ENCODE peak calls at places on chromosome 13, in ten cellular contexts. B is tibial nerve; D is CD8-positive, alpha-beta T cell; J is endothelial cell of umbilical vein; Y is psoas muscle; E is transverse colon; T is heart left ventricle; F is H9; A is PC-3; C is hepatocyte. W is an unnamed sample. For H3K9me3 and H3K27me3, the result is how much of the 10 kb centered on the place peaks cover.

GRCh38 chr13:75258159-75258782 is 223.7 kb downstream of the TBC1D4 start:
- DNase-seq in T (no peak), C (peak), F (no peak), D (no peak), J (peak), B (no peak), E (no peak), Y (no peak), A (peak), W (no peak)

GRCh38 chr13:113967206-113967720 is 6.6 kb downstream of the C13orf46 start:
- DNase-seq in A (no peak), D (no peak), J (no peak), E (no peak), Y (peak), T (no peak), C (no peak), F (no peak), B (no peak), W (no peak)

GRCh38 chr13:81304121-81304659 is 963.3 kb upstream of the SPRY2 start:
- DNase-seq in A (peak), D (no peak), J (no peak), B (no peak), T (no peak), C (no peak), E (no peak), Y (no peak), F (no peak), W (no peak)

GRCh38 chr13:41930154-41930553 is 30.8 kb downstream of the VWA8 start:
- DNase-seq in A (no peak), T (no peak), J (no peak), E (no peak), D (no peak), C (no peak), F (no peak), B (no peak), Y (no peak), W (no peak)

GRCh38 chr13:33524086-33524485 is 238.5 kb upstream of the STARD13 start:
- DNase-seq in T (no peak), D (no peak), F (no peak), E (no peak), B (no peak), J (peak), A (peak), Y (no peak), C (no peak), W (no peak)

GRCh38 chr13:79445968-79446645 is 34.8 kb upstream of the NDFIP2 start:
- DNase-seq in C (no peak), Y (no peak), J (no peak), A (no peak), D (no peak), F (peak), B (no peak), T (no peak), E (no peak), W (no peak)

GRCh38 chr13:33686772-33687480 is 131.0 kb upstream of the RFC3 start:
- DNase-seq in J (no peak), B (no peak), E (no peak), Y (no peak), F (no peak), D (no peak), T (no peak), A (no peak), C (no peak), W (no peak)

GRCh38 chr13:23881408-23881785 is 7.8 kb downstream of the MIPEP start:
- DNase-seq in E (no peak), Y (no peak), A (no peak), J (no peak), F (no peak), B (no peak), D (no peak), C (no peak), T (no peak), W (no peak)

GRCh38 chr13:88085036-88085435 is 413.9 kb downstream of the SLITRK5 start:
- DNase-seq in E (no peak), B (no peak), C (no peak), A (no peak), J (no peak), T (no peak), D (no peak), Y (no peak), F (no peak), W (no peak)

GRCh38 chr13:33349996-33350826 is 64.7 kb upstream of the STARD13 start:
- DNase-seq in T (peak), C (peak), A (peak), F (peak), J (peak), E (peak), D (no peak), B (peak), Y (peak), W (no peak)

GRCh38 chr13:36531746-36532486 is 99.6 kb downstream of the CCNA1 start:
- DNase-seq in C (no peak), B (peak), A (peak), F (no peak), J (peak), E (no peak), T (no peak), D (no peak), Y (no peak), W (no peak)

GRCh38 chr13:54449922-54450321 is 1421.3 kb downstream of the OLFM4 start:
- DNase-seq in D (no peak), C (no peak), B (no peak), F (no peak), J (no peak), A (peak), Y (no peak), E (no peak), T (no peak), W (no peak)

GRCh38 chr13:101919541-101920306 is 467.2 kb downstream of the ITGBL1 start:
- DNase-seq in B (no peak), E (no peak), J (peak), F (peak), D (no peak), T (peak), C (peak), A (no peak), Y (no peak), W (no peak)

GRCh38 chr13:25180450-25180794 is 8.3 kb upstream of the AMER2 start:
- DNase-seq in F (no peak), E (no peak), J (no peak), A (no peak), C (no peak), Y (no peak), D (no peak), B (no peak), T (no peak), W (no peak)
- H3K9me3 ChIP-seq in F (under half), E (under half), J (under half), A (under half), C (under half), Y (under half), D (under half), B (under half), T (under half), W (under half)

DNA sequence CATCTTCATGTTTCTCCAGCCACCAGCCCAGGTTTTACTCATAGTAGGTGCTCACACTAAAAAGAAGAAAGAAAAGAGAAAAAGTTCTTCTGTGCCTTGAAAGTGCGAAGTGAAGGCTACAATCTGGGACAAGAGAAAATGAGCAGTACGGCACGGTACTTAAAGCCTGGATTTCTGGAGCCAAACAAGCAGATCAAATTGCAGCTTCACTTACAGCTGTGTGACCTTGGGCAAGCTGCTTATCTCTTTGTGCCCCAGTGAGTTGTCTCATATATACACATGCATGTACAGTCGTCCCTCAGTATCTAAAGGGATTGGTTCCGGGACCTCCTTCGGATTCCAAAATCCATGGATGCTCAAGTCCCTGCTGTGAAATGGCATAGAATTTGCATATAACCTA is 41.8 kb downstream of the GSX1 start:
- DNase-seq in F (no peak), C (no peak), A (no peak), B (no peak), D (no peak), E (no peak), J (no peak), T (no peak), Y (no peak), W (no peak)
- H3K27me3 ChIP-seq in F (under half), C (under half), A (under half), B (half or more), D (under half), E (half or more), J (under half), T (half or more), Y (under half), W (under half)

GRCh38 chr13:27288397-27288796 is 17.8 kb downstream of the RASL11A start:
- DNase-seq in D (no peak), A (no peak), T (no peak), Y (no peak), J (no peak), B (no peak), E (no peak), C (no peak), F (peak), W (no peak)

GRCh38 chr13:27293873-27294515 is 23.4 kb downstream of the RASL11A start:
- DNase-seq in A (no peak), Y (no peak), C (no peak), E (no peak), T (no peak), F (no peak), J (no peak), D (peak), B (no peak), W (peak)

GRCh38 chr13:27290715-27291114 is 20.1 kb downstream of the RASL11A start:
- DNase-seq in J (no peak), Y (no peak), B (no peak), D (no peak), F (peak), T (no peak), C (no peak), E (no peak), A (no peak), W (no peak)

GRCh38 chr13:27293051-27293691 is 22.5 kb downstream of the RASL11A start:
- DNase-seq in J (no peak), C (no peak), B (no peak), A (no peak), T (no peak), Y (no peak), D (no peak), E (no peak), F (no peak), W (peak)

DNA sequence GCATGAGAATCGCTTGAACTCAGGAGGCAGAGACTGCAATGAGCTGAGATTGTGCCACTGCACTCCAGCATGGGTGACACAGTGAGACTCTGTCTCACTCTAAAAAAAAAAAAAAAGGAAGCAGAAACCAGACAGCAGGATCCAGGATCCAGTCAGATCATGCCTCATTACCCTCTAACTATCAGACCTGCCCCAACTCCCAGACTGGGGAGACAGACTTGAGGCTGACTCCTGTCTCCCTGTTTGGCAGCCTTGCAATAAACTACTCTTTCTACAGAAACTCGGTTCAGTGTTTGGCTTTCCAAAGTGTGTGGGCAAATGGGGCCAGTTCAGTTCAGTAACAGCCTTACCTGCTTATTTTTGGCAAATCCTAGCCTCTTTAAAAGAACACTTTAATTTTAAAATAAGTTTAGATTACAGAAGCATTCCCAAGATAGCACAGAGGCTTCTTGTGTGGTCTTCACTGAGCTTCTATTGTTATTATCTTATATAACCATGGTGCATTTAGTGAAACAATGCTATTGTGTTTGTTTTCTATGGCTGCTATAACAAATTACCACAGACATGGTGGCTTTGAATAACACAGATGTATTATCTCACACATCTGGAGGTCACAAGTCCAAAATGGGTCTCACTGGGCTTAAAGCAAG is 18.5 kb downstream of the RASL11A start:
- DNase-seq in J (no peak), D (no peak), A (no peak), C (no peak), E (no peak), B (no peak), T (no peak), F (peak), Y (no peak), W (no peak)
- TF ChIP-seq CTCF in J (no peak), D (no peak), A (no peak), C (no peak), E (no peak), B (no peak), T (no peak), F (no peak), Y (no peak), W (no peak)

GRCh38 chr13:40304391-40304790 is 362.1 kb downstream of the FOXO1 start:
- DNase-seq in A (no peak), Y (no peak), E (no peak), T (no peak), B (no peak), F (no peak), J (no peak), D (no peak), C (no peak), W (no peak)
- H3K9me3 ChIP-seq in A (under half), Y (under half), E (under half), T (under half), B (under half), F (under half), J (under half), D (under half), C (under half), W (under half)

GRCh38 chr13:99974296-99974938 is 2.9 kb upstream of the ZIC5 start:
- DNase-seq in C (no peak), F (peak), Y (no peak), T (no peak), E (no peak), A (no peak), J (no peak), D (no peak), B (no peak), W (no peak)

GRCh38 chr13:99974939-99975561 is 3.5 kb upstream of the ZIC5 start:
- DNase-seq in B (no peak), F (peak), T (no peak), J (no peak), A (no peak), C (no peak), E (no peak), D (no peak), Y (no peak), W (no peak)

GRCh38 chr13:99973163-99973785 is 1.7 kb upstream of the ZIC5 start:
- DNase-seq in D (no peak), A (no peak), C (no peak), B (no peak), J (no peak), F (no peak), T (no peak), Y (no peak), E (no peak), W (no peak)

GRCh38 chr13:99972190-99972731 is 694 bp upstream of the ZIC5 start:
- DNase-seq in J (no peak), A (no peak), E (no peak), D (no peak), F (peak), C (no peak), Y (no peak), T (no peak), B (no peak), W (no peak)

GRCh38 chr13:99973786-99974185 is 2.2 kb upstream of the ZIC5 start:
- DNase-seq in A (no peak), F (no peak), T (no peak), J (no peak), E (no peak), D (no peak), Y (no peak), C (no peak), B (no peak), W (no peak)
- H3K27me3 ChIP-seq in A (half or more), F (under half), T (half or more), J (half or more), E (half or more), D (half or more), Y (half or more), C (half or more), B (half or more), W (half or more)

GRCh38 chr13:77370888-77371287 is 44.0 kb upstream of the MYCBP2 start:
- DNase-seq in E (no peak), D (no peak), C (no peak), Y (no peak), A (no peak), B (no peak), T (no peak), J (no peak), F (no peak), W (no peak)
- TF ChIP-seq CTCF in E (no peak), D (no peak), C (no peak), Y (no peak), A (no peak), B (no peak), T (no peak), J (no peak), F (no peak), W (no peak)

GRCh38 chr13:111957913-111958450 is 109.0 kb upstream of the SOX1 start:
- DNase-seq in J (no peak), F (no peak), D (no peak), Y (no peak), T (no peak), A (no peak), B (no peak), E (no peak), C (no peak), W (no peak)
- H3K9me3 ChIP-seq in J (under half), F (under half), D (under half), Y (under half), T (under half), A (under half), B (under half), E (under half), C (under half), W (under half)

DNA sequence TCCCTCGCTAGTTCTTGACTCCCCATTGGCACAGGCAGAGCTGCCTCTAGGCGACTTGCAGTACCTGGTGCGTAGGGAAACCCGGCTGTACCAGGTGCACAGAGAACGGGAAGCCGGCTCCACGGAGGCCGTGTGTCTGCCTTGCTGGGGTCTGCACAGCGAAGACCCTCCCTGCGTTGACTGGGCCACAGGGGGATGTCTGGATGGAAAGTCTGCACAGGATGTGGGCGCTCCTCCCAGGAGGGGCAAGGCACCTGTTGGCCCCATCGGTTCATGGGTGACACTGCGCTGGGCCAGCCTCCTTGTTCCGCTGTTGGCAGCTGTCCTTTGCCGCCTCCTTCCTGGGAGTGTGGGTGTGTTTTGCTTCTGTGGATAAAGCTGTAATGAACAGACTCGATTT is 138.3 kb downstream of the TEX29 start:
- DNase-seq in A (no peak), D (no peak), F (no peak), E (no peak), Y (no peak), T (no peak), J (no peak), C (no peak), B (no peak), W (no peak)
- H3K27me3 ChIP-seq in A (half or more), D (under half), F (under half), E (under half), Y (under half), T (under half), J (under half), C (under half), B (under half), W (under half)

DNA sequence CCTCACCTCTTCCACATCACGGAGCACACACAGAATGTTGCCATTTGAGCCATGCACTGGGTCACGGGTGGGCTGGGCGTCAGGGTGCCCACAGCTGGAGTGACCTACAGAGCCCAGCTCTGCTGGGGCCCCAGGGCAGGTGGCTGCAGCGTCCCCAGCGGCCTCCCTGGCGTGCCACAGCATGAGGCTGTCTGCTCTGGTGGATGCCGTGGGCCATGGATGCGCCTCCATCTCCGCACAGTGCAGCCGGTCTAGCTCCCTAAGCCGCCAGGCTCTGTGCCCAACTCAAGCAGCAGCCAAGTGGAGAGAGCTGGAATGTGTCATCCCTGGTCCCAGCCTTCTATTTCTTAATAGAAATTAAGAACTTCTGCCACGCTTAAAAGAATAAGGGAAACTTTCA is 59.1 kb downstream of the ATP11A start:
- DNase-seq in E (no peak), A (no peak), B (peak), Y (peak), T (no peak), F (no peak), C (no peak), J (no peak), D (no peak), W (no peak)
- TF ChIP-seq CTCF in E (no peak), A (no peak), B (no peak), Y (no peak), T (no peak), F (no peak), C (no peak), J (no peak), D (no peak), W (no peak)